ENCODE peak calls at places on chromosomes 4 and X, in eight cellular contexts. Y, W, U, H, P, I, B and R are unnamed samples.

GRCh38 chr4:75542824-75543223 is 13.0 kb upstream of the ODAPH start:
- DNase-seq in W (no peak), P (no peak), I (no peak), H (no peak), U (peak), B (no peak), Y (no peak), R (no peak)

GRCh38 chrX:40153335-40154221 is 55.8 kb upstream of the BCOR start:
- DNase-seq in U (peak), W (peak), H (peak), I (peak), B (peak), P (no peak), Y (no peak), R (peak)

GRCh38 chr4:32931475-32931874 is 2211.3 kb downstream of the PCDH7 start:
- DNase-seq in Y (no peak), W (no peak), B (no peak), U (no peak), P (no peak), H (no peak), I (no peak), R (no peak)

GRCh38 chrX:129932137-129932791 is 26.3 kb downstream of the UTP14A start:
- DNase-seq in P (peak), I (peak), W (peak), H (peak), U (peak), B (peak), Y (peak), R (peak)

GRCh38 chrX:110302975-110303374 is 14.9 kb downstream of the AMMECR1 start:
- DNase-seq in P (no peak), W (no peak), I (no peak), B (no peak), H (no peak), U (no peak), Y (no peak), R (no peak)

GRCh38 chr4:110064295-110064694 is 134.1 kb downstream of the ELOVL6 start:
- DNase-seq in U (no peak), B (no peak), P (no peak), W (no peak), H (no peak), I (no peak), Y (no peak), R (no peak)

GRCh38 chr4:139606600-139607301 is 50.7 kb upstream of the SETD7 start:
- DNase-seq in I (no peak), Y (no peak), B (no peak), U (peak), H (no peak), W (no peak), P (no peak), R (no peak)

GRCh38 chr4:52588097-52588496 is 71.0 kb downstream of the USP46 start:
- DNase-seq in P (no peak), I (no peak), Y (peak), H (no peak), B (no peak), W (peak), U (no peak), R (no peak)

GRCh38 chrX:49230500-49231232 is 2.5 kb downstream of the CACNA1F start:
- DNase-seq in B (no peak), W (peak), H (peak), P (peak), I (peak), Y (no peak), U (peak), R (peak)

GRCh38 chr4:142846105-142846728 is at the start of gene INPP4B:
- DNase-seq in I (peak), W (peak), P (no peak), Y (peak), U (peak), B (no peak), H (peak), R (peak)

GRCh38 chr4:150283689-150284088 is 205.4 kb downstream of the DCLK2 start:
- DNase-seq in W (no peak), H (no peak), P (no peak), B (no peak), I (no peak), Y (no peak), U (peak), R (no peak)

GRCh38 chrX:150062292-150063137 is 124.2 kb upstream of the EOLA2 start:
- DNase-seq in U (peak), W (no peak), Y (no peak), I (no peak), P (no peak), H (no peak), B (no peak), R (no peak)

GRCh38 chr4:19300213-19300612 is 951.5 kb upstream of the SLIT2 start:
- DNase-seq in W (no peak), Y (no peak), U (no peak), H (no peak), I (no peak), P (no peak), B (no peak), R (no peak)

GRCh38 chr4:159390648-159391047 is 287.8 kb downstream of the RAPGEF2 start:
- DNase-seq in P (no peak), H (no peak), U (peak), I (no peak), B (no peak), W (no peak), Y (no peak), R (no peak)

GRCh38 chr4:187064033-187064432 is 340.4 kb upstream of the FAT1 start:
- DNase-seq in U (no peak), Y (no peak), I (no peak), W (no peak), H (no peak), P (no peak), B (no peak), R (no peak)

GRCh38 chr4:54940996-54941395 is 184.4 kb downstream of the KDR start:
- DNase-seq in P (no peak), I (no peak), U (no peak), B (no peak), Y (no peak), W (no peak), H (no peak), R (no peak)

GRCh38 chr4:101286663-101287062 is 60.7 kb downstream of the PPP3CA start:
- DNase-seq in W (no peak), B (no peak), U (no peak), Y (no peak), I (no peak), P (no peak), H (no peak), R (no peak)

GRCh38 chrX:149916745-149917392 is 12.5 kb upstream of the HSFX4 start:
- DNase-seq in H (no peak), P (no peak), I (no peak), Y (no peak), U (no peak), B (no peak), W (no peak), R (no peak)

GRCh38 chr4:110612631-110613269 is 10.1 kb downstream of the PITX2 start:
- DNase-seq in W (no peak), I (no peak), U (peak), Y (no peak), B (no peak), P (no peak), H (no peak), R (no peak)

GRCh38 chr4:38489924-38490639 is 173.9 kb upstream of the KLF3 start:
- DNase-seq in H (no peak), W (no peak), B (no peak), U (peak), I (peak), Y (peak), P (no peak), R (no peak)